ENCODE peak calls at places on chromosomes 7 and 10, in seven cellular contexts. Z is stimulated activated CD8-positive, alpha-beta memory T cell treated with anti-CD3 and anti-CD28 coated beads, Interleukin-4, amount 100 ng/mL, for 24 hours; G is NCI-H1436; H is brain pericyte; W is germinal center; B is globus pallidus; N is retina. J is an unnamed sample.

GRCh38 chr10:123488436-123488835 is 177.7 kb upstream of the GPR26 start:
- DNase-seq in Z (no peak), G (no peak), H (no peak), W (no peak), B (no peak), N (no peak), J (no peak)

GRCh38 chr7:30923774-30924413 is 12.2 kb downstream of the AQP1 start:
- DNase-seq in Z (no peak), G (no peak), H (no peak), W (no peak), B (no peak), N (peak; percentile 17), J (no peak)

GRCh38 chr10:114151486-114151885 is 22.5 kb downstream of the CCDC186 start:
- DNase-seq in Z (no peak), G (no peak), H (no peak), W (no peak), B (no peak), N (no peak), J (no peak)

GRCh38 chr7:78437118-78437517 is 638.5 kb downstream of the PHTF2 start:
- DNase-seq in Z (no peak), G (no peak), H (no peak), W (no peak), B (no peak), N (no peak), J (no peak)

GRCh38 chr7:100914208-100914878 is 18.7 kb upstream of the ACHE start:
- DNase-seq in Z (no peak), G (no peak), H (no peak), W (no peak), B (no peak), N (no peak), J (no peak)

GRCh38 chr7:12111461-12112405 is 99.4 kb upstream of the TMEM106B start:
- DNase-seq in Z (peak; percentile 3), G (no peak), H (no peak), W (no peak), B (peak; percentile 38), N (peak; percentile 90), J (no peak)

GRCh38 chr10:63886281-63887025 is 365.3 kb downstream of the REEP3 start:
- DNase-seq in Z (no peak), G (no peak), H (no peak), W (no peak), B (no peak), N (no peak), J (no peak)

GRCh38 chr10:70475661-70476060 is 2.9 kb upstream of the PALD1 start:
- DNase-seq in Z (no peak), G (no peak), H (no peak), W (no peak), B (no peak), N (no peak), J (no peak)

GRCh38 chr7:67006966-67007365 is 10.3 kb downstream of the TYW1 start:
- DNase-seq in Z (no peak), G (no peak), H (no peak), W (no peak), B (no peak), N (no peak), J (no peak)